ENCODE peak calls at places on chromosome 14, in eight cellular contexts. One of them, this sample, is unnamed.
A peak's percentile ranks its signal among the peaks of the same experiment; 100 is the strongest.

GRCh38 chr14:105474478-105475268 is at the start of gene CRIP2:
- DNase-seq in T-helper 1 cell: no peak
- DNase-seq in HFFc6: no peak
- DNase-seq in GM04503: no peak
- DNase-seq in A172: no peak
- DNase-seq in frontal cortex: peak; percentile 92
- DNase-seq in choroid plexus epithelial cell: no peak
- DNase-seq in body of pancreas: no peak
- DNase-seq in this sample: no peak

GRCh38 chr14:105143451-105144230 is 24.9 kb downstream of the JAG2 start:
- DNase-seq in GM04503: no peak
- DNase-seq in frontal cortex: no peak
- DNase-seq in choroid plexus epithelial cell: no peak
- DNase-seq in T-helper 1 cell: no peak
- DNase-seq in A172: no peak
- DNase-seq in HFFc6: no peak
- DNase-seq in body of pancreas: no peak
- DNase-seq in this sample: no peak

GRCh38 chr14:71625175-71625574 is 307.1 kb upstream of the RGS6 start:
- DNase-seq in body of pancreas: no peak
- DNase-seq in A172: no peak
- DNase-seq in frontal cortex: no peak
- DNase-seq in T-helper 1 cell: no peak
- DNase-seq in HFFc6: no peak
- DNase-seq in GM04503: no peak
- DNase-seq in choroid plexus epithelial cell: peak; percentile 45
- DNase-seq in this sample: no peak

GRCh38 chr14:88256997-88257755 is 65.9 kb downstream of the KCNK10 start:
- DNase-seq in HFFc6: no peak
- DNase-seq in A172: no peak
- DNase-seq in body of pancreas: no peak
- DNase-seq in GM04503: no peak
- DNase-seq in choroid plexus epithelial cell: no peak
- DNase-seq in frontal cortex: no peak
- DNase-seq in T-helper 1 cell: no peak
- DNase-seq in this sample: no peak

GRCh38 chr14:50308363-50308762 is 3.7 kb downstream of the L2HGDH start:
- DNase-seq in GM04503: no peak
- DNase-seq in frontal cortex: no peak
- DNase-seq in body of pancreas: no peak
- DNase-seq in HFFc6: no peak
- DNase-seq in A172: no peak
- DNase-seq in choroid plexus epithelial cell: no peak
- DNase-seq in T-helper 1 cell: no peak
- DNase-seq in this sample: no peak

GRCh38 chr14:68955164-68955921 is 23.8 kb downstream of the ACTN1 start:
- DNase-seq in GM04503: no peak
- DNase-seq in body of pancreas: no peak
- DNase-seq in A172: no peak
- DNase-seq in T-helper 1 cell: no peak
- DNase-seq in choroid plexus epithelial cell: peak; percentile 70
- DNase-seq in HFFc6: no peak
- DNase-seq in frontal cortex: no peak
- DNase-seq in this sample: no peak

GRCh38 chr14:79856357-79856756 is 354.9 kb downstream of the DIO2 start:
- DNase-seq in T-helper 1 cell: no peak
- DNase-seq in body of pancreas: no peak
- DNase-seq in GM04503: no peak
- DNase-seq in HFFc6: no peak
- DNase-seq in choroid plexus epithelial cell: peak; percentile 83
- DNase-seq in frontal cortex: no peak
- DNase-seq in A172: no peak
- DNase-seq in this sample: no peak

GRCh38 chr14:64119535-64119934 is 174.6 kb downstream of the ESR2 start:
- DNase-seq in T-helper 1 cell: no peak
- DNase-seq in GM04503: no peak
- DNase-seq in body of pancreas: no peak
- DNase-seq in HFFc6: no peak
- DNase-seq in A172: no peak
- DNase-seq in choroid plexus epithelial cell: no peak
- DNase-seq in frontal cortex: no peak
- DNase-seq in this sample: no peak

GRCh38 chr14:92686763-92687427 is 61.5 kb downstream of the LGMN start:
- DNase-seq in T-helper 1 cell: peak; percentile 40
- DNase-seq in choroid plexus epithelial cell: peak; percentile 68
- DNase-seq in HFFc6: peak; percentile 58
- DNase-seq in body of pancreas: peak; percentile 75
- DNase-seq in frontal cortex: peak; percentile 95
- DNase-seq in A172: no peak
- DNase-seq in GM04503: no peak
- DNase-seq in this sample: no peak

This sample was measured in hippocampal formation.